ENCODE peak calls at places on chromosomes 12 and 14, in nine cellular contexts. O is IMR-90, D is GM23248, Q is mesenchymal stem cell, P is SK-N-SH, J is mesendoderm, U is DND-41, E is fibroblast of lung, A is H1. T is an unnamed sample. For H3K36me3, the result is how much of the 10 kb centered on the place peaks cover.

GRCh38 chr12:128205758-128206157 is 61.2 kb upstream of the TMEM132C start:
- DNase-seq in O (no peak), D (no peak), Q (no peak), P (no peak), J (no peak), U (no peak), E (no peak), A (no peak), T (no peak)

GRCh38 chr12:43942379-43942778 is 106.5 kb downstream of the TMEM117 start:
- DNase-seq in O (peak), D (no peak), Q (no peak), P (no peak), J (no peak), U (no peak), E (no peak), A (no peak), T (no peak)

GRCh38 chr14:63993992-63994391 is 141.2 kb downstream of the SYNE2 start:
- DNase-seq in O (no peak), D (no peak), Q (no peak), P (peak), J (no peak), U (no peak), E (no peak), A (no peak), T (peak)

GRCh38 chr12:89451876-89452275 is 72.7 kb downstream of the GALNT4 start:
- DNase-seq in O (peak), D (peak), Q (peak), P (no peak), J (peak), U (no peak), E (peak), A (peak), T (no peak)

GRCh38 chr12:22409071-22409951 is 74.8 kb upstream of the ST8SIA1 start:
- DNase-seq in O (no peak), D (peak), Q (no peak), P (no peak), J (peak), U (no peak), E (no peak), A (no peak), T (no peak)

GRCh38 chr12:31236998-31237637 is 88.8 kb downstream of the SINHCAF start:
- DNase-seq in O (no peak), D (no peak), Q (no peak), P (no peak), J (no peak), U (no peak), E (no peak), A (no peak), T (no peak)

GRCh38 chr12:120412421-120412820 is 25.5 kb upstream of the COX6A1 start:
- DNase-seq in O (no peak), D (no peak), Q (no peak), P (no peak), J (no peak), U (no peak), E (no peak), A (no peak), T (peak)

GRCh38 chr14:101977311-101978071 is 13.1 kb downstream of the DYNC1H1 start:
- DNase-seq in O (peak), D (peak), Q (no peak), P (no peak), J (no peak), U (no peak), E (no peak), A (no peak), T (no peak)

GRCh38 chr12:55720071-55720564 is at the start of gene RDH5:
- DNase-seq in O (peak), D (peak), Q (no peak), P (no peak), J (no peak), U (no peak), E (peak), A (no peak), T (no peak)

GRCh38 chr14:76828339-76829015 is 2.3 kb downstream of the LRRC74A start:
- DNase-seq in O (no peak), D (no peak), Q (no peak), P (no peak), J (no peak), U (no peak), E (no peak), A (no peak), T (no peak)

GRCh38 chr14:25097120-25097519 is 47.2 kb upstream of the STXBP6 start:
- DNase-seq in O (no peak), D (no peak), Q (no peak), P (no peak), J (no peak), U (no peak), E (no peak), A (no peak), T (no peak)

GRCh38 chr14:103138483-103139370 is 15.5 kb downstream of the TNFAIP2 start:
- DNase-seq in O (no peak), D (no peak), Q (no peak), P (no peak), J (peak), U (no peak), E (no peak), A (peak), T (no peak)

GRCh38 chr14:60163741-60164140 is 1.5 kb downstream of the DHRS7 start:
- DNase-seq in O (no peak), D (peak), Q (no peak), P (no peak), J (no peak), U (no peak), E (no peak), A (no peak), T (no peak)

GRCh38 chr14:69943084-69943797 is 64.0 kb downstream of the SMOC1 start:
- DNase-seq in O (peak), D (no peak), Q (no peak), P (peak), J (no peak), U (no peak), E (no peak), A (no peak), T (no peak)

GRCh38 chr14:55328317-55328716 is 57.1 kb downstream of the FBXO34 start:
- DNase-seq in O (peak), D (peak), Q (peak), P (no peak), J (no peak), U (no peak), E (peak), A (no peak), T (no peak)

GRCh38 chr12:47276253-47277070 is 196.7 kb upstream of the AMIGO2 start:
- DNase-seq in O (peak), D (peak), Q (peak), P (no peak), J (no peak), U (peak), E (peak), A (no peak), T (peak)

GRCh38 chr14:24058260-24058950 is 6.6 kb downstream of the CARMIL3 start:
- DNase-seq in O (peak), D (peak), Q (peak), P (peak), J (peak), U (peak), E (peak), A (peak), T (peak)

GRCh38 chr12:88393017-88393767 is 187.1 kb downstream of the KITLG start:
- DNase-seq in O (peak), D (peak), Q (peak), P (peak), J (peak), U (no peak), E (peak), A (no peak), T (peak)

GRCh38 chr14:105605501-105606304 is 79.3 kb downstream of the TMEM121 start:
- DNase-seq in O (no peak), D (no peak), Q (no peak), P (no peak), J (no peak), U (no peak), E (no peak), A (no peak), T (peak)

DNA sequence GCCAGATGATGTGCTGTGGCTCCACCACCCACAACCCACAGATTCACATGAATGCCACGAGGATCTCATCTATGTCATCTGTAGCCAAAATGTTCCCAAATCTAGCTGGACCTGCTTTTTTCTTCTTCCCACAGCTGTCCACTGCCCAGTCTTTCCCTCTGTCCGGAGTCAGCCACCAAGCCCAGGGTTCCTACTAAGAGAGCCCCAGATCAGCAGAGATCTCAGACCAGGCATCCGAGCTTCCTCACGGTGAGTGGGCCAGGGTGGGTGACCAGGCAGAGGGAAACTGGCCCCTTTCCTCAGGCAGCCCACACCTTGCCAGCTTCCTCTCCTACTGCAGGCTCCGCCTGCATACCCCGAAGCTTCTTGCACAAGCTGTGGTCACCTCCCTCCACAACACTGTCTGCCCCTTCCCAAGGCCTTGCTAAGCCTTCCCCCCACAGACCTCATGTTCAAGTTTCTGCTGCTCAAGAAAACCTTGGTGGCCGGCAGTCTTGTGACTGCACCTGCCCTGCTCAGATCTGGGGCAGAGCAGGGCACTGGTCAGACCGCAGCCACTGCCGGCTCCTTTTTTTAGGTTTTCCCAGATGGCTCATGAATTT is 81.4 kb downstream of the ACTN1 start:
- DNase-seq in O (no peak), D (no peak), Q (no peak), P (no peak), J (no peak), U (no peak), E (no peak), A (no peak), T (no peak)
- H3K36me3 ChIP-seq in O (half or more), D (half or more), Q (half or more), P (half or more), J (under half), U (half or more), E (half or more), A (half or more), T (under half)

GRCh38 chr12:108306014-108306501 is 33.1 kb downstream of the CMKLR1 start:
- DNase-seq in O (peak), D (peak), Q (peak), P (no peak), J (no peak), U (no peak), E (peak), A (no peak), T (no peak)

GRCh38 chr12:108305520-108305919 is 33.6 kb downstream of the CMKLR1 start:
- DNase-seq in O (peak), D (peak), Q (peak), P (peak), J (no peak), U (no peak), E (peak), A (no peak), T (no peak)

GRCh38 chr12:108308432-108308831 is 30.7 kb downstream of the CMKLR1 start:
- DNase-seq in O (no peak), D (peak), Q (no peak), P (no peak), J (peak), U (no peak), E (peak), A (no peak), T (no peak)

GRCh38 chr12:108306506-108306905 is 32.6 kb downstream of the CMKLR1 start:
- DNase-seq in O (no peak), D (no peak), Q (no peak), P (no peak), J (no peak), U (no peak), E (no peak), A (no peak), T (no peak)

GRCh38 chr12:108307006-108307405 is 32.1 kb downstream of the CMKLR1 start:
- DNase-seq in O (peak), D (peak), Q (peak), P (no peak), J (no peak), U (no peak), E (peak), A (no peak), T (no peak)
- H3K4me2 ChIP-seq in O (no peak), D (peak), Q (no peak), P (no peak), J (no peak), U (no peak), E (no peak), A (no peak), T (no peak)

GRCh38 chr12:100940503-100940902 is 145.9 kb downstream of the ANO4 start:
- DNase-seq in O (no peak), D (no peak), Q (no peak), P (no peak), J (no peak), U (no peak), E (no peak), A (no peak), T (no peak)

GRCh38 chr12:100935929-100936328 is 141.4 kb downstream of the ANO4 start:
- DNase-seq in O (no peak), D (no peak), Q (no peak), P (no peak), J (peak), U (no peak), E (no peak), A (no peak), T (no peak)

GRCh38 chr12:100936661-100937060 is 142.1 kb downstream of the ANO4 start:
- DNase-seq in O (no peak), D (no peak), Q (no peak), P (no peak), J (no peak), U (no peak), E (no peak), A (no peak), T (no peak)
- H3K9ac ChIP-seq in O (no peak), D (no peak), Q (no peak), P (no peak), J (no peak), U (no peak), E (no peak), A (no peak), T (no peak)

DNA sequence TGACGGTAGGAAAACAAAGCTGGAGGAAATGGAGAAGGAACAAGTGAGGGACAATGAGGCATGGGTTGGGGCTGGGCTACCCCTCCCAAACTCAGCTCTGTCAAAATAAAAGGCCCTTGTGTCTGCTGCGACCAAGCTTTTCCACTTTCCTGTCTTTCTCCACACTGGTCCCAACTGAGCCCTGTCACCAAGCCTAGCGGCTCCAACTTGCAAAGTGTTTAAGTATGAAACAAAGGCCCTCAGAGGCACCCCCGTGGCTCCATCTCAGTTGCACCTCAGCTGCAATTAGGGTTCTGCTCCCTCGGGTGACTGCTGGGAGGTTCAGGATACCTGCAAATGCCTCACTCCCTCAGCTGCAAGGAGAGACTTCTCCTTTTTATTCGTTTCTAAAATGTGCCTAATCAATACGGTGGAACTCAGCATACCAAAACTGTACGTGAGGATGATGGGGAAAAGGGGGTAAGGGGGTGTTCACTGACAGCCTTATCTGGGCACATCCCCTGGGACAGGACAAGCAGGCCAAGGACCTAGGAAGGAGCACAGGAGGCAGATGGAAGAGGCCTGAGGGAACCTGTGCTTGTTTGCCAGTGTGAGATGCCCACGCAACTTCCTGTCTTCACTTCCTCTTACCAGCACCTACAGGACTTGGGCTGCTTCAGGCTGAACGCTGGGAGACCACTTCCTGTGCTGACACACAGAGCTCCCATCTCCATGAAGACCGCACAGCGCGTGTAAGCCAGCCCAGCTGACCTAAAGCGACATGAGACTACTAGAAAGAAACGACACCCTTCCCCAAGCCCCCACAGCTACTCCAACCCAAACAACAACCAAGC is 8.9 kb downstream of the VAMP1 start:
- DNase-seq in O (peak), D (no peak), Q (no peak), P (no peak), J (no peak), U (peak), E (no peak), A (no peak), T (peak)
- H3K36me3 ChIP-seq in O (half or more), D (under half), Q (half or more), P (under half), J (under half), U (half or more), E (under half), A (under half), T (half or more)

DNA sequence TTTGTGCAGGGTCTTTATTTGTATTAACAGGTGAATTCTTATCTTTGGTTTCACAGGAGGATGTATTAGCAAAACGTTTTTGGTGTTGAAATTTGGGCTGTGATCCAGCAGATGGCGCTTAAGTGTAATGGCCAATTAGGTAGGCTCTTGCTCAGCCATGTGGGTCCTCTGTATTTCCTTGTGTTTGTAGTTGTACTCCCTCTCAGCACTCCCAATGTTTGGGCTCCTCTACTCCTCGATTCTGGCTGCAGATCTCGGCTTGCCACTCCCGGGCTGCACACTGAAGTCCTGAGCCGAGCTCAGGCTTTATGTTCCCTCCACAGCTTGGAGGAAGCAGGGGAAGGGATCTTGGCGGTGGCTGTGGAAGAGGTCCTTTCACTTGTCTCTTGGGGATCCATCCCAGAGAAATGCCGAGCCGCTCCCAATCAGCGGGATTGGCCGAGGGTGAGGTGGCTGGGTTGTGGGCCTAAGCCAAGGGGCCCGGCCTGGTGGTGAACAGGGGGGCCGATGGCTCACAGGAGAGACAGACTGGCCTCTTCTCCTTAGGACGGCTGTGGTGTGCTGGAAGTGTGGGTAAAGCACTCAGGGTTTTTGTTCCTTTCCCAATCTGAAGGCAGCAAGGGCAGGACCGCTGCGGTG is 133.7 kb downstream of the AEBP2 start:
- DNase-seq in O (peak), D (peak), Q (peak), P (peak), J (peak), U (peak), E (peak), A (peak), T (peak)
- H3K4me2 ChIP-seq in O (no peak), D (no peak), Q (no peak), P (no peak), J (no peak), U (no peak), E (no peak), A (peak), T (no peak)

GRCh38 chr12:1471224-1471623 is 123.2 kb downstream of the FBXL14 start:
- DNase-seq in O (no peak), D (no peak), Q (no peak), P (no peak), J (no peak), U (no peak), E (peak), A (no peak), T (no peak)

GRCh38 chr12:1470051-1470450 is 124.3 kb downstream of the FBXL14 start:
- DNase-seq in O (no peak), D (no peak), Q (no peak), P (no peak), J (no peak), U (no peak), E (no peak), A (no peak), T (no peak)

GRCh38 chr12:1474059-1474537 is 120.3 kb downstream of the FBXL14 start:
- DNase-seq in O (peak), D (peak), Q (peak), P (no peak), J (peak), U (no peak), E (peak), A (no peak), T (no peak)

GRCh38 chr12:1473418-1473817 is 121.0 kb downstream of the FBXL14 start:
- DNase-seq in O (no peak), D (peak), Q (peak), P (no peak), J (no peak), U (peak), E (peak), A (no peak), T (no peak)

DNA sequence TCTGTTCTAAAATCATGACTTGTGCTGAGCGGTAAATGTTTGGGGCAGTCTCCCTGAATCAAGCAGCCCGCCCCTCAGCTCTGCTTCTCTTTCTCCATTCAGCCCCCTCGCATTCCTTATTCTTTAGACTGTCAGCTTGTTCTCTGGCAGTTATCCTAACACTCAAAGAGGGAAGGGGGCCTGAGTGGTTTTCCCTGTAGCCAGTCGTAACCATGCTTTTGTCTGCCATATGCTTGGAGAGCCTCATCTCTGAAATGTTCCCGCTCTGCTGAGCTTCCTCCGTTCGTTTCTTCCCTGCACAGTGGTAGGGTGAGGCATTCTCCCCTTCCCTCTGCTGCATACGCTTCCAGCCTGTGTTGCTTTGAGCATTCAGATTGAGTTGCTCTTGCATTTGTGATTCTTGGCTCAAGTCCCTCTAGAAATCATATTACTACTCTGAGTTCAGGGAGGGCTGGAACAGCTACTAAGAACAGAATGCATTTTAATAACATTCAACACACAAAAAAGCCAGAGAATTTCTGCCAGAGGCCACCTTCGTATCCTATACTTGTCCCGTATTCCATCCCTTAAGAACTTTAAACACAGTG is 119.7 kb downstream of the FBXL14 start:
- DNase-seq in O (peak), D (peak), Q (peak), P (peak), J (peak), U (no peak), E (peak), A (no peak), T (no peak)
- H3K9ac ChIP-seq in O (peak), D (peak), Q (peak), P (peak), J (no peak), U (no peak), E (peak), A (no peak), T (no peak)

T was measured in Karpas-422.